ENCODE peak calls at places on chromosomes 12 and 14, in four cellular contexts. One of them, this sample, is unnamed. For H3K9me3 and H3K4me1, the result is how much of the 10 kb centered on the place peaks cover.

GRCh38 chr12:52142431-52142830 is 49.4 kb downstream of the KRT80 start:
- DNase-seq in astrocyte: no peak
- DNase-seq in H9: no peak
- DNase-seq in tibial nerve: no peak
- DNase-seq in this sample: no peak

GRCh38 chr12:48966177-48966890 is 5.2 kb downstream of the WNT10B start:
- DNase-seq in astrocyte: no peak
- DNase-seq in H9: peak
- DNase-seq in tibial nerve: no peak
- DNase-seq in this sample: no peak

GRCh38 chr14:104370256-104370870 is 209.2 kb upstream of the C14orf180 start:
- DNase-seq in astrocyte: no peak
- DNase-seq in H9: peak
- DNase-seq in tibial nerve: no peak
- DNase-seq in this sample: peak

GRCh38 chr12:101414533-101415119 is 7.1 kb upstream of the ARL1 start:
- DNase-seq in astrocyte: peak
- DNase-seq in H9: peak
- DNase-seq in tibial nerve: peak
- DNase-seq in this sample: no peak

GRCh38 chr12:112638420-112638819 is 153.1 kb upstream of the RPH3A start:
- DNase-seq in astrocyte: no peak
- DNase-seq in H9: no peak
- DNase-seq in tibial nerve: no peak
- DNase-seq in this sample: no peak

GRCh38 chr12:7142057-7142644 is 12.0 kb downstream of the CLSTN3 start:
- DNase-seq in astrocyte: no peak
- DNase-seq in H9: peak
- DNase-seq in tibial nerve: peak
- DNase-seq in this sample: no peak

GRCh38 chr12:64318605-64319004 is 72.0 kb downstream of the C12orf56 start:
- DNase-seq in astrocyte: no peak
- DNase-seq in H9: peak
- DNase-seq in tibial nerve: no peak
- DNase-seq in this sample: peak

GRCh38 chr14:80356413-80356812 is 145.1 kb upstream of the DIO2 start:
- DNase-seq in astrocyte: peak
- DNase-seq in H9: no peak
- DNase-seq in tibial nerve: no peak
- DNase-seq in this sample: no peak

GRCh38 chr12:115687094-115687493 is 590.4 kb downstream of the MED13L start:
- DNase-seq in astrocyte: no peak
- DNase-seq in H9: no peak
- DNase-seq in tibial nerve: no peak
- DNase-seq in this sample: no peak

GRCh38 chr14:69629225-69630127 is 18.1 kb downstream of the SUSD6 start:
- DNase-seq in astrocyte: no peak
- DNase-seq in H9: no peak
- DNase-seq in tibial nerve: no peak
- DNase-seq in this sample: no peak

GRCh38 chr14:100739306-100739705 is 12.6 kb downstream of the DLK1 start:
- DNase-seq in astrocyte: no peak
- DNase-seq in H9: no peak
- DNase-seq in tibial nerve: no peak
- DNase-seq in this sample: no peak

GRCh38 chr14:65864993-65865392 is 452.5 kb downstream of the FUT8 start:
- DNase-seq in astrocyte: no peak
- DNase-seq in H9: no peak
- DNase-seq in tibial nerve: no peak
- DNase-seq in this sample: no peak

GRCh38 chr14:95935228-95935822 is 58.7 kb downstream of the TUNAR start:
- DNase-seq in astrocyte: peak
- DNase-seq in H9: peak
- DNase-seq in tibial nerve: peak
- DNase-seq in this sample: no peak

GRCh38 chr12:77837876-77838291 is 7.2 kb downstream of the NAV3 start:
- DNase-seq in astrocyte: no peak
- DNase-seq in H9: no peak
- DNase-seq in tibial nerve: no peak
- DNase-seq in this sample: no peak

GRCh38 chr12:108446766-108447165 is 68.3 kb upstream of the FICD start:
- DNase-seq in astrocyte: no peak
- DNase-seq in H9: no peak
- DNase-seq in tibial nerve: peak
- DNase-seq in this sample: no peak

GRCh38 chr14:102917469-102918211 is 4.8 kb upstream of the AMN start:
- DNase-seq in astrocyte: no peak
- DNase-seq in H9: peak
- DNase-seq in tibial nerve: peak
- DNase-seq in this sample: no peak

DNA sequence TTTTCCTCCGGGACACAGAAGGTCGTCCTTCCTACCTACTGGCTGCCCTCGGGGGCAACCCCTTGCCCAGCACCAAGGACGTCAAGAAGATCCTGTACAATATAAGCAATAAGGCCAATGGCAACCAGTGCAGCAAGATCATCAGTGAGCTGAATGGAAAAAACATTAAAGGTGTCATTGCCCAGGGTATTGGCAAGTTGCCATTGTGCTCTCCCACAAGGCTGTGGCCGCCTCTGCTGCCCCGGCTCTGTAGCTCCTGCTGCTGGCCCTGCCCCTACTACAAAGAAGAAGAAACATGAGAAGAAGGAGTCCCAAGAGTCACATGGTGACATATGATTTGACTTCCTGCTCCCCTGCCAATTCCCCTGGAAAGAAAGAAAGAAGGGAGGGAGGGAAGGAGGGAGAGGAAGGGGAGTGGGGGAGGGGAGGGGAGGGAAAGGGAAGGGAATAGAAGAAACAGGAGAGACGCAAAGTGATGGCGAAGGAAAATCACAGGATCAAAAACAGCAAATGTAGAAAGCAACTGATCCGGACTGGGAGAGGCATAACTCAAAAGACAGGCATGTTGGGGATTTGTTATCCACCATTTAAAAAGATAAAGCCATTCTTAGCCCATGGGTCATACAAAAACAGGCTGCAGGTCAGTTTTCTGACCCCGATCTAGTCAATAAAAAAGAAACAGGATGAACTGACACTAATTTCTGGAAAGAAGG is 61.3 kb upstream of the RESF1 start:
- DNase-seq in astrocyte: peak
- DNase-seq in H9: peak
- DNase-seq in tibial nerve: peak
- DNase-seq in this sample: peak
- H3K9me3 ChIP-seq in astrocyte: under half
- H3K9me3 ChIP-seq in H9: under half
- H3K9me3 ChIP-seq in tibial nerve: under half
- H3K9me3 ChIP-seq in this sample: under half

DNA sequence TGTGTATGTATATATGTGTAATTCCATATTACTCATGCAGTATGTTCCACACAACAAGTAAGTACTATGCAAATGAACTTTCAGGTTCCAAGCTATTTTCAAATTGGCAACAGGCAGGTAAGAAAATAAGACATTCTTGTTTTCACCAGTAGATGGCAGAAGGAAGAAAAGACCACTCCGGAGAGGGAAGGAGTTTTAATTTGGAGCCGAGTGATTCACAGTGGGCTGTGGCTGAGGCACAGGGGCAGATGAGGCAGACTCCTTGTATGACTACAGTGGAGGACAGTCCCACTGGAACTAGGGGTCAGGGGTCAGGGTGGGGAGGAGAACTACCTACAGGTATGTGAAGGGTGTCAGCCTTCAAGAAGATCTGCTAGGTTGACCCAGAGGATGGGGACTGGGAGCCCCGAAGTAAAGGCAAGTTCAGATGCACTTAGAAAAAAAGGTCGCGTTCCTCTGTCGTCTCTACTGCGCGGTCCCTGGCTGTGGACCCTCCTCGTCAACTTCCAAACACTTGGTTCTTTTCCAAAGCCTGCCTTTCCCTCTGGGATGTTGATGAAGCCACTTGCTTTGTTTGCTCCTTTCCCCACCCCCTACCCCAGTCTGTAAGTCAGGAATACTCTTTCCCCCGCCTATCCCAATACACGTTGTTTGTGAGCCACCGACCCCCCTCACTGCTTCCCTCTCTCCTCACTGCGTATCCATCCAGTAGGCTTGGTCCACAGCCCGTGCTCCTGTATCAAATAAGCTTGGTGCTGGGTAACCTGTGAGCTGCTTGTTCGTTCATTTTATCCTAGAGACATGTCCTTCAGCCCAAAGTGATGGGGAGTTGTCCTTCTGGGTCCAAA is 24.1 kb downstream of the DDX47 start:
- DNase-seq in astrocyte: peak
- DNase-seq in H9: peak
- DNase-seq in tibial nerve: no peak
- DNase-seq in this sample: peak
- H3K27ac ChIP-seq in astrocyte: peak
- H3K27ac ChIP-seq in H9: no peak
- H3K27ac ChIP-seq in tibial nerve: no peak
- H3K27ac ChIP-seq in this sample: no peak

DNA sequence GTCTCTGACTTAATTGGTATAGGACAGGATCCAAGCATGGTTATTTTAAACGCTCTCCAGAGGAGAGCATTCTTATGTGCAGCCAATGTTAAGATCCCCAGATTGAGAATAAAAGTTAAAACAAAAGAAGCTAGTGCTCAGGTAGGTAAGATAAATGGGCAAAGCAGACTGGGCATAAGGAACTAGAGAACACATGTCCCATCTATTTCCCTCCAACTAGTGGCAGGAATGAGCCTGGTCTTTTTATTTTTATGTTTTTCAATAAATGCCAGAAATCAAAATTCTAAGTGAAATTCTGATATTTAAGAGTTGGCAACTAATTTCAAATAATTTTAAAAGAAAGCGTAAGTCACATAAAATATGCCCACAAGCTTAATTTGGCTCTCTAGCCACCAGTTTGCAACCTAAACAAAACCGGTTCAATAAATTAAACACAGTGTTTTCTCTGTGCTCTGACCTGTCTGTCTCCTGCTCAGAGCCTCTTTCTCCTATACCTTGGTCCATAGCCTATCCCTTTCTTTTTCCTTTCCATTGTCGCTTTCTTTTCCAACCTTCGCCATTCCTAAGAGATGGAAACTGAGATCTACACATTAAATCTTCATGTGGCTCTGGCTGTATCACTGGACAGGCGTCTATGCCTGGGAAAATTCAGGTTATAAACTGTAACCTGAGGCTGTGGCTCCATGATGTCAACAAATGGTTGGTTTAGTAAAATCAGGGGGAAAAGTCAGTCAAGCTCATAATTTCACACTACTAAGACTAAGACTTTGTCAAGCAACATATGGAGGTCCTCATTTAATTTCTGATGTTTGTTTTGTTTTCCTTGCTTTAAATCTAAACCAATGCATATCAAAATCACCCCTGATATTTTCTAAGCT is 5.5 kb downstream of the SLC38A1 start:
- DNase-seq in astrocyte: no peak
- DNase-seq in H9: no peak
- DNase-seq in tibial nerve: no peak
- DNase-seq in this sample: no peak
- H3K4me1 ChIP-seq in astrocyte: under half
- H3K4me1 ChIP-seq in H9: under half
- H3K4me1 ChIP-seq in tibial nerve: under half
- H3K4me1 ChIP-seq in this sample: under half

GRCh38 chr12:132950844-132951535 is 5.1 kb downstream of the ZNF605 start:
- DNase-seq in astrocyte: no peak
- DNase-seq in H9: no peak
- DNase-seq in tibial nerve: no peak
- DNase-seq in this sample: no peak
- H3K9me3 ChIP-seq in astrocyte: under half
- H3K9me3 ChIP-seq in H9: under half
- H3K9me3 ChIP-seq in tibial nerve: under half
- H3K9me3 ChIP-seq in this sample: under half

GRCh38 chr14:30357791-30358190 is 201.2 kb upstream of the G2E3 start:
- DNase-seq in astrocyte: no peak
- DNase-seq in H9: no peak
- DNase-seq in tibial nerve: no peak
- DNase-seq in this sample: no peak

GRCh38 chr14:30349515-30349914 is 209.4 kb upstream of the G2E3 start:
- DNase-seq in astrocyte: no peak
- DNase-seq in H9: no peak
- DNase-seq in tibial nerve: no peak
- DNase-seq in this sample: no peak

GRCh38 chr14:30355431-30355913 is 203.5 kb upstream of the G2E3 start:
- DNase-seq in astrocyte: peak
- DNase-seq in H9: no peak
- DNase-seq in tibial nerve: no peak
- DNase-seq in this sample: no peak

GRCh38 chr14:30354439-30354838 is 204.5 kb upstream of the G2E3 start:
- DNase-seq in astrocyte: no peak
- DNase-seq in H9: no peak
- DNase-seq in tibial nerve: no peak
- DNase-seq in this sample: no peak
- H3K27ac ChIP-seq in astrocyte: no peak
- H3K27ac ChIP-seq in H9: no peak
- H3K27ac ChIP-seq in tibial nerve: no peak
- H3K27ac ChIP-seq in this sample: no peak

GRCh38 chr12:75483411-75483810 is 2.9 kb downstream of the GLIPR1 start:
- DNase-seq in astrocyte: no peak
- DNase-seq in H9: no peak
- DNase-seq in tibial nerve: no peak
- DNase-seq in this sample: no peak
- H3K4me1 ChIP-seq in astrocyte: under half
- H3K4me1 ChIP-seq in H9: under half
- H3K4me1 ChIP-seq in tibial nerve: under half
- H3K4me1 ChIP-seq in this sample: under half

DNA sequence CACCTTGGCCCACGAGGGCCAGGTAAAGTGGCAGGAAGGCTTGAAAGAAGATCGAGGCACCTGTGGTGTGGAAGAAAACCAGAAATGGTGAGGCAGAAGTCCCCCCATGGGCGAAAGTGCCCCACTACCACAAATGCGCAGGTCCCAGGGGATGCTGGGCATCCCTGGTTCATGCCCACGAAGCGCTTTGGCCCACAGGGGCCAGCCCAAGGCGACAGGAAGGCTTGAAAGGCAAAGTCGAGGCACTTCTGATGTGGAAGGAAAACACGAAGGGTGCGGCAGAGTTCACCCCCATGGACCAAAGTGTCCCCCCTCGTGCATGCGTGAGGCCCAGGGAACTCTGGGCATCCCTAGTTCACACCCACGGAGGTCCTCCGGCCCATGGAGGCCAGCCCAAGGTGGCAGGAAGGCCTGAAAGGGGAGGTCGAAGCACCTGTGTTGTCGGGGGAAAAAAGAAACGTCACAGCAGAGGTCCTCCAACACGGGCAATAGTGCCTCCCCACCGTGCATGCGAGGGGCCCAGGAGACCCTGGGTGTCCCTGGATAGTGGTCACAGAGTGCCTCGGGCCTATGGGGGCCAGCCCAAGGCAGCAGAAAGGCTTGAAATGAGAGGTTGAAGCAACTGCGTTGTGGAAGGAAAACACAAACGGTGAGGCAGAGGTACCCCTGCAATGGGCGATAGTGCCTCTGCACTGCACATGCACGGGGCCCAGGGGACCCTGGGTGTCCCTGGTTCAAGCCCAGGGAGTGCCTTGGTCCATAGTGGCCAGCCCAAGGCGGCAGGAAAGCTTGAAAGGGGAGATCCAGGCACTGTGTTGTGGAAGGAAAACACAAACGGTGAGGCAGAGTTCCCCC is 373.9 kb downstream of the ALG10 start:
- DNase-seq in astrocyte: no peak
- DNase-seq in H9: peak
- DNase-seq in tibial nerve: no peak
- DNase-seq in this sample: no peak
- H3K9me3 ChIP-seq in astrocyte: under half
- H3K9me3 ChIP-seq in H9: half or more
- H3K9me3 ChIP-seq in tibial nerve: under half
- H3K9me3 ChIP-seq in this sample: under half

GRCh38 chr12:98504368-98504617 is 11.1 kb upstream of the TMPO start:
- DNase-seq in astrocyte: no peak
- DNase-seq in H9: no peak
- DNase-seq in tibial nerve: no peak
- DNase-seq in this sample: no peak
- H3K27ac ChIP-seq in astrocyte: no peak
- H3K27ac ChIP-seq in H9: peak
- H3K27ac ChIP-seq in tibial nerve: peak
- H3K27ac ChIP-seq in this sample: no peak